ENCODE peak calls at places on chromosome 18, in seven cellular contexts. One of them, this sample, is unnamed.

GRCh38 chr18:24027156-24027555 is 12.6 kb downstream of the TTC39C start:
- DNase-seq in GDM1: no peak
- DNase-seq in kidney glomerular epithelial cell: no peak
- DNase-seq in AG08395: peak; percentile 85
- DNase-seq in ELR: peak; percentile 64
- DNase-seq in T-helper 2 cell: no peak
- DNase-seq in NCI-H774: no peak
- DNase-seq in this sample: no peak

GRCh38 chr18:73163236-73163635 is 295.4 kb upstream of the NETO1 start:
- DNase-seq in GDM1: no peak
- DNase-seq in kidney glomerular epithelial cell: no peak
- DNase-seq in AG08395: no peak
- DNase-seq in ELR: no peak
- DNase-seq in T-helper 2 cell: no peak
- DNase-seq in NCI-H774: no peak
- DNase-seq in this sample: no peak

GRCh38 chr18:48992791-48993555 is 42.2 kb upstream of the SMAD7 start:
- DNase-seq in GDM1: peak; percentile 67
- DNase-seq in kidney glomerular epithelial cell: no peak
- DNase-seq in AG08395: no peak
- DNase-seq in ELR: no peak
- DNase-seq in T-helper 2 cell: no peak
- DNase-seq in NCI-H774: no peak
- DNase-seq in this sample: no peak

GRCh38 chr18:53421869-53422268 is 802.6 kb downstream of the MBD2 start:
- DNase-seq in GDM1: no peak
- DNase-seq in kidney glomerular epithelial cell: no peak
- DNase-seq in AG08395: no peak
- DNase-seq in ELR: no peak
- DNase-seq in T-helper 2 cell: no peak
- DNase-seq in NCI-H774: no peak
- DNase-seq in this sample: no peak

GRCh38 chr18:5543854-5544389 is at the start of gene EPB41L3:
- DNase-seq in GDM1: no peak
- DNase-seq in kidney glomerular epithelial cell: peak; percentile 23
- DNase-seq in AG08395: peak; percentile 36
- DNase-seq in ELR: no peak
- DNase-seq in T-helper 2 cell: peak; percentile 22
- DNase-seq in NCI-H774: no peak
- DNase-seq in this sample: no peak

GRCh38 chr18:58144671-58145285 is 100.8 kb downstream of the NEDD4L start:
- DNase-seq in GDM1: no peak
- DNase-seq in kidney glomerular epithelial cell: no peak
- DNase-seq in AG08395: no peak
- DNase-seq in ELR: no peak
- DNase-seq in T-helper 2 cell: no peak
- DNase-seq in NCI-H774: peak; percentile 67
- DNase-seq in this sample: no peak

GRCh38 chr18:77101410-77102245 is 31.0 kb downstream of the MBP start:
- DNase-seq in GDM1: peak; percentile 65
- DNase-seq in kidney glomerular epithelial cell: peak; percentile 96
- DNase-seq in AG08395: peak; percentile 89
- DNase-seq in ELR: peak; percentile 99
- DNase-seq in T-helper 2 cell: peak; percentile 66
- DNase-seq in NCI-H774: no peak
- DNase-seq in this sample: no peak

GRCh38 chr18:78934003-78934402 is 45.6 kb upstream of the SALL3 start:
- DNase-seq in GDM1: no peak
- DNase-seq in kidney glomerular epithelial cell: no peak
- DNase-seq in AG08395: no peak
- DNase-seq in ELR: no peak
- DNase-seq in T-helper 2 cell: no peak
- DNase-seq in NCI-H774: no peak
- DNase-seq in this sample: no peak

GRCh38 chr18:58310517-58310916 is 266.5 kb downstream of the NEDD4L start:
- DNase-seq in GDM1: no peak
- DNase-seq in kidney glomerular epithelial cell: peak; percentile 43
- DNase-seq in AG08395: no peak
- DNase-seq in ELR: no peak
- DNase-seq in T-helper 2 cell: peak; percentile 32
- DNase-seq in NCI-H774: no peak
- DNase-seq in this sample: no peak

GRCh38 chr18:58132595-58133191 is 88.7 kb downstream of the NEDD4L start:
- DNase-seq in GDM1: no peak
- DNase-seq in kidney glomerular epithelial cell: no peak
- DNase-seq in AG08395: peak; percentile 36
- DNase-seq in ELR: no peak
- DNase-seq in T-helper 2 cell: no peak
- DNase-seq in NCI-H774: no peak
- DNase-seq in this sample: no peak

GRCh38 chr18:27656905-27657304 is 471.8 kb upstream of the CHST9 start:
- DNase-seq in GDM1: no peak
- DNase-seq in kidney glomerular epithelial cell: no peak
- DNase-seq in AG08395: no peak
- DNase-seq in ELR: no peak
- DNase-seq in T-helper 2 cell: no peak
- DNase-seq in NCI-H774: no peak
- DNase-seq in this sample: no peak

GRCh38 chr18:76644580-76644979 is 149.5 kb upstream of the ZNF516 start:
- DNase-seq in GDM1: no peak
- DNase-seq in kidney glomerular epithelial cell: no peak
- DNase-seq in AG08395: no peak
- DNase-seq in ELR: no peak
- DNase-seq in T-helper 2 cell: no peak
- DNase-seq in NCI-H774: no peak
- DNase-seq in this sample: no peak

GRCh38 chr18:649341-649740 is 8.1 kb upstream of the TYMS start:
- DNase-seq in GDM1: no peak
- DNase-seq in kidney glomerular epithelial cell: no peak
- DNase-seq in AG08395: no peak
- DNase-seq in ELR: peak; percentile 76
- DNase-seq in T-helper 2 cell: no peak
- DNase-seq in NCI-H774: peak; percentile 6
- DNase-seq in this sample: no peak

GRCh38 chr18:61236476-61237057 is 96.7 kb upstream of the CDH20 start:
- DNase-seq in GDM1: no peak
- DNase-seq in kidney glomerular epithelial cell: no peak
- DNase-seq in AG08395: no peak
- DNase-seq in ELR: no peak
- DNase-seq in T-helper 2 cell: no peak
- DNase-seq in NCI-H774: no peak
- DNase-seq in this sample: no peak

This sample was measured in effector memory CD8-positive, alpha-beta T cell.